ENCODE peak calls at places on chromosome 3, in seven cellular contexts. One of them, this sample, is unnamed.

GRCh38 chr3:133448478-133449122 is 48.7 kb downstream of the BFSP2 start:
- DNase-seq in HepG2: no peak
- DNase-seq in mesendoderm: no peak
- DNase-seq in IMR-90: no peak
- DNase-seq in fibroblast of lung: no peak
- DNase-seq in NT2/D1: no peak
- DNase-seq in MM.1S: peak
- DNase-seq in this sample: no peak

GRCh38 chr3:127735767-127736693 is 63.3 kb downstream of the ABTB1 start:
- DNase-seq in HepG2: no peak
- DNase-seq in mesendoderm: no peak
- DNase-seq in IMR-90: peak
- DNase-seq in fibroblast of lung: peak
- DNase-seq in NT2/D1: no peak
- DNase-seq in MM.1S: peak
- DNase-seq in this sample: peak

GRCh38 chr3:40996827-40997710 is 202.2 kb upstream of the CTNNB1 start:
- DNase-seq in HepG2: no peak
- DNase-seq in mesendoderm: peak
- DNase-seq in IMR-90: no peak
- DNase-seq in fibroblast of lung: no peak
- DNase-seq in NT2/D1: peak
- DNase-seq in MM.1S: no peak
- DNase-seq in this sample: no peak

GRCh38 chr3:178777718-178778411 is 241.6 kb downstream of the KCNMB2 start:
- DNase-seq in HepG2: no peak
- DNase-seq in mesendoderm: no peak
- DNase-seq in IMR-90: peak
- DNase-seq in fibroblast of lung: no peak
- DNase-seq in NT2/D1: no peak
- DNase-seq in MM.1S: no peak
- DNase-seq in this sample: peak

GRCh38 chr3:32743934-32744333 is 58.9 kb downstream of the CNOT10 start:
- DNase-seq in HepG2: peak
- DNase-seq in mesendoderm: no peak
- DNase-seq in IMR-90: peak
- DNase-seq in fibroblast of lung: peak
- DNase-seq in NT2/D1: no peak
- DNase-seq in MM.1S: no peak
- DNase-seq in this sample: no peak

GRCh38 chr3:66140106-66140505 is 80.7 kb upstream of the SLC25A26 start:
- DNase-seq in HepG2: no peak
- DNase-seq in mesendoderm: no peak
- DNase-seq in IMR-90: no peak
- DNase-seq in fibroblast of lung: no peak
- DNase-seq in NT2/D1: no peak
- DNase-seq in MM.1S: no peak
- DNase-seq in this sample: no peak

GRCh38 chr3:44885618-44886017 is 11.2 kb downstream of the TGM4 start:
- DNase-seq in HepG2: peak
- DNase-seq in mesendoderm: peak
- DNase-seq in IMR-90: peak
- DNase-seq in fibroblast of lung: peak
- DNase-seq in NT2/D1: no peak
- DNase-seq in MM.1S: no peak
- DNase-seq in this sample: peak

GRCh38 chr3:26078539-26078938 is 288.6 kb downstream of the OXSM start:
- DNase-seq in HepG2: no peak
- DNase-seq in mesendoderm: no peak
- DNase-seq in IMR-90: no peak
- DNase-seq in fibroblast of lung: no peak
- DNase-seq in NT2/D1: no peak
- DNase-seq in MM.1S: no peak
- DNase-seq in this sample: no peak

GRCh38 chr3:50351318-50351687 is 641 bp downstream of the CYB561D2 start:
- DNase-seq in HepG2: no peak
- DNase-seq in mesendoderm: no peak
- DNase-seq in IMR-90: no peak
- DNase-seq in fibroblast of lung: no peak
- DNase-seq in NT2/D1: no peak
- DNase-seq in MM.1S: no peak
- DNase-seq in this sample: no peak

GRCh38 chr3:98450372-98450771 is 12.6 kb upstream of the OR5K1 start:
- DNase-seq in HepG2: no peak
- DNase-seq in mesendoderm: no peak
- DNase-seq in IMR-90: no peak
- DNase-seq in fibroblast of lung: no peak
- DNase-seq in NT2/D1: no peak
- DNase-seq in MM.1S: no peak
- DNase-seq in this sample: no peak

GRCh38 chr3:43580181-43580580 is 41.6 kb downstream of the ANO10 start:
- DNase-seq in HepG2: no peak
- DNase-seq in mesendoderm: no peak
- DNase-seq in IMR-90: no peak
- DNase-seq in fibroblast of lung: no peak
- DNase-seq in NT2/D1: no peak
- DNase-seq in MM.1S: no peak
- DNase-seq in this sample: no peak

GRCh38 chr3:21049368-21050062 is 701.5 kb downstream of the ZNF385D start:
- DNase-seq in HepG2: no peak
- DNase-seq in mesendoderm: no peak
- DNase-seq in IMR-90: no peak
- DNase-seq in fibroblast of lung: no peak
- DNase-seq in NT2/D1: no peak
- DNase-seq in MM.1S: no peak
- DNase-seq in this sample: no peak

GRCh38 chr3:134020135-134020680 is 9.5 kb downstream of the SLCO2A1 start:
- DNase-seq in HepG2: no peak
- DNase-seq in mesendoderm: no peak
- DNase-seq in IMR-90: no peak
- DNase-seq in fibroblast of lung: no peak
- DNase-seq in NT2/D1: no peak
- DNase-seq in MM.1S: no peak
- DNase-seq in this sample: no peak

DNA sequence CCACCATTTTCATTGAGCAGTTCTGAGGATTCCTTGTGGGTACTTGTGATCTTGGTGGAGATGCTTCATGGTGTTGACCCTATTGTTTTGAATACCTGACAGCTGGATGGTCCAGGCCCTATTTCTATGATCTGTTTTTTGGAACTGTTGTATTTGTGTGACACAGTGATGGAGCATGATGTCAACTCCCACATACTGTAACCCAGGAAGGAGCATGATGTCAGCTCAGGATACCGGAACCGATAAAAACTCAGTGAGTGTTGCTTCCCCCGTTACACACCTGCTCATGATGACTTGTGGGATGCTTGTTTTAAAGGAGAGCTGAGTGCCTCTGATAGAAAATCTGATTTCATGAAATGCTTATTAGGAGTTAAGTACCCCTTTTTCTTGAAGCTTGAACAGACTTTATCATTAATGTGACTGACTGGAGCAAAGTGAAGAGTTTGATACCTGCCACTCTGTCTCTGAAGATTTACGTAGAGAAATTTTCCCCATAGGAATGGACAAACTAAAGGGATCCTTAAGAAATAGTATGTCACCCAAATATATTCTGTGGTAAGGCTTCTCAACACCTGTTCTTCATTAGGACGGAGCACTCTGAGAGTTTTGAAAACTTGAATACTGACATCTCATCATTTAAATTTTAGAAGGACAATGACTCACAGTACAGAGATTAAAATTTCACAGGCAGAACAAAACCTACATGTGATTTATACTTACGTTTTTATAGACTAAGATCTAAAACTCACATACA is 45.3 kb downstream of the ZBTB38 start:
- DNase-seq in HepG2: no peak
- DNase-seq in mesendoderm: no peak
- DNase-seq in IMR-90: peak
- DNase-seq in fibroblast of lung: no peak
- DNase-seq in NT2/D1: no peak
- DNase-seq in MM.1S: peak
- DNase-seq in this sample: no peak
- H3K9ac ChIP-seq in HepG2: peak
- H3K9ac ChIP-seq in mesendoderm: no peak
- H3K9ac ChIP-seq in IMR-90: peak
- H3K9ac ChIP-seq in fibroblast of lung: peak
- H3K9ac ChIP-seq in NT2/D1: no peak
- H3K9ac ChIP-seq in MM.1S: peak
- H3K9ac ChIP-seq in this sample: peak

GRCh38 chr3:182484184-182484583 is 309.1 kb upstream of the ATP11B start:
- DNase-seq in HepG2: no peak
- DNase-seq in mesendoderm: no peak
- DNase-seq in IMR-90: no peak
- DNase-seq in fibroblast of lung: no peak
- DNase-seq in NT2/D1: no peak
- DNase-seq in MM.1S: no peak
- DNase-seq in this sample: no peak

GRCh38 chr3:182478369-182478768 is 314.9 kb upstream of the ATP11B start:
- DNase-seq in HepG2: no peak
- DNase-seq in mesendoderm: no peak
- DNase-seq in IMR-90: no peak
- DNase-seq in fibroblast of lung: no peak
- DNase-seq in NT2/D1: no peak
- DNase-seq in MM.1S: no peak
- DNase-seq in this sample: no peak

GRCh38 chr3:182479766-182480336 is 313.5 kb upstream of the ATP11B start:
- DNase-seq in HepG2: no peak
- DNase-seq in mesendoderm: no peak
- DNase-seq in IMR-90: no peak
- DNase-seq in fibroblast of lung: no peak
- DNase-seq in NT2/D1: no peak
- DNase-seq in MM.1S: no peak
- DNase-seq in this sample: no peak

GRCh38 chr3:182482692-182483091 is 310.6 kb upstream of the ATP11B start:
- DNase-seq in HepG2: no peak
- DNase-seq in mesendoderm: peak
- DNase-seq in IMR-90: no peak
- DNase-seq in fibroblast of lung: no peak
- DNase-seq in NT2/D1: no peak
- DNase-seq in MM.1S: no peak
- DNase-seq in this sample: no peak

GRCh38 chr3:182479335-182479734 is 314.0 kb upstream of the ATP11B start:
- DNase-seq in HepG2: no peak
- DNase-seq in mesendoderm: no peak
- DNase-seq in IMR-90: no peak
- DNase-seq in fibroblast of lung: no peak
- DNase-seq in NT2/D1: no peak
- DNase-seq in MM.1S: no peak
- DNase-seq in this sample: no peak
- H3K9ac ChIP-seq in HepG2: no peak
- H3K9ac ChIP-seq in mesendoderm: no peak
- H3K9ac ChIP-seq in IMR-90: no peak
- H3K9ac ChIP-seq in fibroblast of lung: no peak
- H3K9ac ChIP-seq in NT2/D1: no peak
- H3K9ac ChIP-seq in MM.1S: no peak
- H3K9ac ChIP-seq in this sample: no peak

DNA sequence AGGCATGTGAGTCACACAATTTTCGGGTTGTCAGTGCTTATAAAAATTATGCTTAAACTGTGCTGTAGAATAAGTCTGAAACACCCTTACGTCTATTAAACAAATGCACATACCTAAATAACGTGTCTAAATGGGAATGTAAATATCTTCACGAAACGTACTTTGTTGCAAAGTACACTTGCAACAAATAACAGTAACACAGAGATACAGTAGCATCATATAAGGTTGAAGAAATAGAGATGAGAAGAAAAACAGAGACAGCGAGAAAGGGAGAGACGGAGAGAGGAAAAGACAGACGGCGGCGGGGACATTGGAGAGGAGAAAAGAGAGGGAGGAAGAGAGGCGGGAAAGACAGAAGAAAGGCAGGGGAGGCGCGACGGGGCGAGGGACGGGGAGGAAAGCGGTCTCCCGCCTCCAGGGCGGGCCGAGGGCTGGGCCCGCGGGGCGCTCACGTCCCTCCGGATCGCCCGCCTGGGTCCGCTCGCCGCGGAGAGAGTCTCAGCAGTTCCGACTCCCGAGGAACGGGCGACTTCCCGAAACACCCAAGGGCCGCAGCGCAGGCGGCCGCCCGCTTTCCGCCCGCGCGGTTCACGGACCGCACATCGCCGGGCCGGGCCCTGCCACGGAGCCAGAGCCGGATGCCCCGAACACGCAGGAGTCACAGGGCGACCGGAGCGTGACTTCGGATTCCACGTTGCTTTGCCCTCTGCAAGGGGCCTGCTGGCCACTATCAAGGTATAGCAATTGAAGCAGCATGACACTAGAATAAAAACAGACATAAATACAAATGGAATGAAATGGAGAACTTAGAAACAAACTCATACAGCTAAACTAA is 153.4 kb downstream of the LMLN start:
- DNase-seq in HepG2: no peak
- DNase-seq in mesendoderm: peak
- DNase-seq in IMR-90: no peak
- DNase-seq in fibroblast of lung: peak
- DNase-seq in NT2/D1: no peak
- DNase-seq in MM.1S: no peak
- DNase-seq in this sample: no peak
- H3K9ac ChIP-seq in HepG2: no peak
- H3K9ac ChIP-seq in mesendoderm: peak
- H3K9ac ChIP-seq in IMR-90: no peak
- H3K9ac ChIP-seq in fibroblast of lung: no peak
- H3K9ac ChIP-seq in NT2/D1: no peak
- H3K9ac ChIP-seq in MM.1S: no peak
- H3K9ac ChIP-seq in this sample: no peak

GRCh38 chr3:121705541-121705940 is 44.0 kb downstream of the GOLGB1 start:
- DNase-seq in HepG2: no peak
- DNase-seq in mesendoderm: no peak
- DNase-seq in IMR-90: peak
- DNase-seq in fibroblast of lung: no peak
- DNase-seq in NT2/D1: no peak
- DNase-seq in MM.1S: no peak
- DNase-seq in this sample: no peak
- H3K9ac ChIP-seq in HepG2: no peak
- H3K9ac ChIP-seq in mesendoderm: no peak
- H3K9ac ChIP-seq in IMR-90: no peak
- H3K9ac ChIP-seq in fibroblast of lung: no peak
- H3K9ac ChIP-seq in NT2/D1: no peak
- H3K9ac ChIP-seq in MM.1S: no peak
- H3K9ac ChIP-seq in this sample: no peak

GRCh38 chr3:197906023-197906849 is 43.8 kb upstream of the RPL35A start:
- DNase-seq in HepG2: peak
- DNase-seq in mesendoderm: peak
- DNase-seq in IMR-90: peak
- DNase-seq in fibroblast of lung: peak
- DNase-seq in NT2/D1: peak
- DNase-seq in MM.1S: peak
- DNase-seq in this sample: peak
- H3K9ac ChIP-seq in HepG2: no peak
- H3K9ac ChIP-seq in mesendoderm: no peak
- H3K9ac ChIP-seq in IMR-90: no peak
- H3K9ac ChIP-seq in fibroblast of lung: no peak
- H3K9ac ChIP-seq in NT2/D1: no peak
- H3K9ac ChIP-seq in MM.1S: no peak
- H3K9ac ChIP-seq in this sample: no peak

This sample was measured in PC-3.